ENCODE peak calls at places on chromosomes 12 and 14, in nine cellular contexts. One of them, this sample, is unnamed.

GRCh38 chr12:106954462-106955376 is 988 bp upstream of the TMEM263 start:
- DNase-seq in breast epithelium: no peak
- DNase-seq in pancreas: peak; percentile 83
- DNase-seq in H1: peak; percentile 52
- DNase-seq in keratinocyte: no peak
- DNase-seq in adrenal gland: no peak
- DNase-seq in heart left ventricle: peak; percentile 66
- DNase-seq in fibroblast of lung: peak; percentile 34
- DNase-seq in A549: no peak
- DNase-seq in this sample: peak; percentile 9

GRCh38 chr12:124992874-124993567 is 424 bp upstream of the BRI3BP start:
- DNase-seq in breast epithelium: no peak
- DNase-seq in pancreas: peak; percentile 81
- DNase-seq in H1: peak; percentile 88
- DNase-seq in keratinocyte: peak; percentile 73
- DNase-seq in adrenal gland: no peak
- DNase-seq in heart left ventricle: no peak
- DNase-seq in fibroblast of lung: peak; percentile 49
- DNase-seq in A549: peak; percentile 97
- DNase-seq in this sample: peak; percentile 81

GRCh38 chr12:153080-153746 is 60.7 kb downstream of the SLC6A12 start:
- DNase-seq in breast epithelium: no peak
- DNase-seq in pancreas: peak; percentile 64
- DNase-seq in H1: peak; percentile 89
- DNase-seq in keratinocyte: no peak
- DNase-seq in adrenal gland: peak; percentile 66
- DNase-seq in heart left ventricle: no peak
- DNase-seq in fibroblast of lung: peak; percentile 38
- DNase-seq in A549: peak; percentile 79
- DNase-seq in this sample: peak; percentile 37

GRCh38 chr12:2937500-2937899 is 21.7 kb upstream of the TEAD4 start:
- DNase-seq in breast epithelium: no peak
- DNase-seq in pancreas: no peak
- DNase-seq in H1: no peak
- DNase-seq in keratinocyte: no peak
- DNase-seq in adrenal gland: no peak
- DNase-seq in heart left ventricle: no peak
- DNase-seq in fibroblast of lung: no peak
- DNase-seq in A549: no peak
- DNase-seq in this sample: no peak

GRCh38 chr12:132433641-132434395 is 56.1 kb upstream of the FBRSL1 start:
- DNase-seq in breast epithelium: peak; percentile 69
- DNase-seq in pancreas: peak; percentile 90
- DNase-seq in H1: no peak
- DNase-seq in keratinocyte: no peak
- DNase-seq in adrenal gland: peak; percentile 43
- DNase-seq in heart left ventricle: no peak
- DNase-seq in fibroblast of lung: no peak
- DNase-seq in A549: no peak
- DNase-seq in this sample: no peak

GRCh38 chr14:99872786-99873440 is 79.7 kb downstream of the EML1 start:
- DNase-seq in breast epithelium: no peak
- DNase-seq in pancreas: no peak
- DNase-seq in H1: peak; percentile 44
- DNase-seq in keratinocyte: no peak
- DNase-seq in adrenal gland: no peak
- DNase-seq in heart left ventricle: no peak
- DNase-seq in fibroblast of lung: peak; percentile 12
- DNase-seq in A549: no peak
- DNase-seq in this sample: no peak

GRCh38 chr12:95212576-95212975 is 4.7 kb downstream of the FGD6 start:
- DNase-seq in breast epithelium: no peak
- DNase-seq in pancreas: no peak
- DNase-seq in H1: no peak
- DNase-seq in keratinocyte: no peak
- DNase-seq in adrenal gland: no peak
- DNase-seq in heart left ventricle: no peak
- DNase-seq in fibroblast of lung: peak; percentile 48
- DNase-seq in A549: no peak
- DNase-seq in this sample: no peak

GRCh38 chr14:71485833-71486232 is 446.4 kb upstream of the RGS6 start:
- DNase-seq in breast epithelium: no peak
- DNase-seq in pancreas: no peak
- DNase-seq in H1: no peak
- DNase-seq in keratinocyte: no peak
- DNase-seq in adrenal gland: no peak
- DNase-seq in heart left ventricle: no peak
- DNase-seq in fibroblast of lung: no peak
- DNase-seq in A549: no peak
- DNase-seq in this sample: no peak

DNA sequence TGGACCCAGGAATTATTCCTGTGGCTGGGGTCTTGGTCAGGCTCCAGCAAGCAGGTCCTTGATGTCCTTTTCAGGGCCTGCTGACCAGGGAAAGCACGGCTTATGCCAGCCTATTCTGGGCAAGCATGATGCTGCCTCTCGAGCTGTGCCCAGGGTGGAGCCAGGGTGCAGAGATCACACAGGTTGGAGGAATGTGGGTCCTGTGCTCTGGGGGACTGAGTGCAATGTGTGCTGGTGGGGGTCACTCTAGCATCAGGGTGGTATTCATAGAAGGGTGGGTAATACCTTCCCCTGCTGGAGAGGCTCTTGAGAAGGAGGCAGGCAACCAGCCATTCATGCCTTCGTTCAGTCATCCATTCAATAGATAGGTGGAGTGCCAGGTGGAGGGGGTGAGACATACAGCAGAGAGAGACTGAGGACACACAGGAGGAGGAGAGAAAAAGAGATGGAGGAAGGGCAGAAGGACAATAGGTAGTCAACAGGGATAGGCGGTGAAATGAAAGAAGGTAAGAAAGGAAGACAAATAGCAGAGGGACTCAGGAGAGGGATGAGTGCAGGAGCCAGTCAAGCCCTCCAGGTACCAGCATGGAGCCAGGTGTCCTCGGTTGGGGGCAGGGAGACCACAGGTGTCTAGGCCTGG is 5.1 kb upstream of the ZNF385A start:
- DNase-seq in breast epithelium: no peak
- DNase-seq in pancreas: no peak
- DNase-seq in H1: no peak
- DNase-seq in keratinocyte: no peak
- DNase-seq in adrenal gland: no peak
- DNase-seq in heart left ventricle: no peak
- DNase-seq in fibroblast of lung: no peak
- DNase-seq in A549: no peak
- DNase-seq in this sample: no peak
- H3K4me1 ChIP-seq in breast epithelium: no peaks in the 10 kb centered on the region
- H3K4me1 ChIP-seq in pancreas: no peaks in the 10 kb centered on the region
- H3K4me1 ChIP-seq in H1: peaks cover 67% of the 10 kb centered on the region
- H3K4me1 ChIP-seq in keratinocyte: peaks cover 73% of the 10 kb centered on the region
- H3K4me1 ChIP-seq in adrenal gland: peaks cover 6% of the 10 kb centered on the region
- H3K4me1 ChIP-seq in heart left ventricle: peaks cover 20% of the 10 kb centered on the region
- H3K4me1 ChIP-seq in fibroblast of lung: no peaks in the 10 kb centered on the region
- H3K4me1 ChIP-seq in A549: peaks cover 15% of the 10 kb centered on the region
- H3K4me1 ChIP-seq in this sample: peaks cover 22% of the 10 kb centered on the region

GRCh38 chr12:54033106-54033979 is 493 bp downstream of the HOXC5 start:
- DNase-seq in breast epithelium: no peak
- DNase-seq in pancreas: no peak
- DNase-seq in H1: no peak
- DNase-seq in keratinocyte: no peak
- DNase-seq in adrenal gland: peak; percentile 45
- DNase-seq in heart left ventricle: no peak
- DNase-seq in fibroblast of lung: no peak
- DNase-seq in A549: peak; percentile 53
- DNase-seq in this sample: no peak
- H3K4me3 ChIP-seq in breast epithelium: peak overlapping the region; percentile 45
- H3K4me3 ChIP-seq in pancreas: peak overlapping the region; percentile 16
- H3K4me3 ChIP-seq in H1: no peak overlapping the region
- H3K4me3 ChIP-seq in keratinocyte: peak overlapping the region; percentile 65
- H3K4me3 ChIP-seq in adrenal gland: no peak overlapping the region
- H3K4me3 ChIP-seq in heart left ventricle: peak overlapping the region; percentile 39
- H3K4me3 ChIP-seq in fibroblast of lung: peak overlapping the region; percentile 45
- H3K4me3 ChIP-seq in A549: peak overlapping the region; percentile 56
- H3K4me3 ChIP-seq in this sample: no peak overlapping the region

GRCh38 chr14:34044666-34045306 is 93.9 kb upstream of the EGLN3 start:
- DNase-seq in breast epithelium: no peak
- DNase-seq in pancreas: no peak
- DNase-seq in H1: no peak
- DNase-seq in keratinocyte: no peak
- DNase-seq in adrenal gland: no peak
- DNase-seq in heart left ventricle: no peak
- DNase-seq in fibroblast of lung: no peak
- DNase-seq in A549: no peak
- DNase-seq in this sample: no peak
- H3K4me1 ChIP-seq in breast epithelium: no peaks in the 10 kb centered on the region
- H3K4me1 ChIP-seq in pancreas: no peaks in the 10 kb centered on the region
- H3K4me1 ChIP-seq in H1: no peaks in the 10 kb centered on the region
- H3K4me1 ChIP-seq in keratinocyte: peaks cover 13% of the 10 kb centered on the region
- H3K4me1 ChIP-seq in adrenal gland: no peaks in the 10 kb centered on the region
- H3K4me1 ChIP-seq in heart left ventricle: no peaks in the 10 kb centered on the region
- H3K4me1 ChIP-seq in fibroblast of lung: no peaks in the 10 kb centered on the region
- H3K4me1 ChIP-seq in A549: peaks cover 14% of the 10 kb centered on the region
- H3K4me1 ChIP-seq in this sample: peaks cover 37% of the 10 kb centered on the region

GRCh38 chr12:1918875-1919236 is 404 bp upstream of the CACNA2D4 start:
- DNase-seq in breast epithelium: no peak
- DNase-seq in pancreas: no peak
- DNase-seq in H1: no peak
- DNase-seq in keratinocyte: no peak
- DNase-seq in adrenal gland: peak; percentile 10
- DNase-seq in heart left ventricle: no peak
- DNase-seq in fibroblast of lung: no peak
- DNase-seq in A549: no peak
- DNase-seq in this sample: no peak

GRCh38 chr12:1918081-1918874 is at the start of gene CACNA2D4:
- DNase-seq in breast epithelium: no peak
- DNase-seq in pancreas: peak; percentile 46
- DNase-seq in H1: peak; percentile 47
- DNase-seq in keratinocyte: no peak
- DNase-seq in adrenal gland: peak; percentile 12
- DNase-seq in heart left ventricle: no peak
- DNase-seq in fibroblast of lung: no peak
- DNase-seq in A549: no peak
- DNase-seq in this sample: no peak

GRCh38 chr12:1919284-1919683 is 832 bp upstream of the CACNA2D4 start:
- DNase-seq in breast epithelium: no peak
- DNase-seq in pancreas: no peak
- DNase-seq in H1: no peak
- DNase-seq in keratinocyte: no peak
- DNase-seq in adrenal gland: no peak
- DNase-seq in heart left ventricle: no peak
- DNase-seq in fibroblast of lung: no peak
- DNase-seq in A549: no peak
- DNase-seq in this sample: no peak

GRCh38 chr12:1916396-1917171 is 1.9 kb downstream of the CACNA2D4 start:
- DNase-seq in breast epithelium: no peak
- DNase-seq in pancreas: peak; percentile 60
- DNase-seq in H1: no peak
- DNase-seq in keratinocyte: no peak
- DNase-seq in adrenal gland: peak; percentile 68
- DNase-seq in heart left ventricle: peak; percentile 75
- DNase-seq in fibroblast of lung: no peak
- DNase-seq in A549: no peak
- DNase-seq in this sample: no peak

DNA sequence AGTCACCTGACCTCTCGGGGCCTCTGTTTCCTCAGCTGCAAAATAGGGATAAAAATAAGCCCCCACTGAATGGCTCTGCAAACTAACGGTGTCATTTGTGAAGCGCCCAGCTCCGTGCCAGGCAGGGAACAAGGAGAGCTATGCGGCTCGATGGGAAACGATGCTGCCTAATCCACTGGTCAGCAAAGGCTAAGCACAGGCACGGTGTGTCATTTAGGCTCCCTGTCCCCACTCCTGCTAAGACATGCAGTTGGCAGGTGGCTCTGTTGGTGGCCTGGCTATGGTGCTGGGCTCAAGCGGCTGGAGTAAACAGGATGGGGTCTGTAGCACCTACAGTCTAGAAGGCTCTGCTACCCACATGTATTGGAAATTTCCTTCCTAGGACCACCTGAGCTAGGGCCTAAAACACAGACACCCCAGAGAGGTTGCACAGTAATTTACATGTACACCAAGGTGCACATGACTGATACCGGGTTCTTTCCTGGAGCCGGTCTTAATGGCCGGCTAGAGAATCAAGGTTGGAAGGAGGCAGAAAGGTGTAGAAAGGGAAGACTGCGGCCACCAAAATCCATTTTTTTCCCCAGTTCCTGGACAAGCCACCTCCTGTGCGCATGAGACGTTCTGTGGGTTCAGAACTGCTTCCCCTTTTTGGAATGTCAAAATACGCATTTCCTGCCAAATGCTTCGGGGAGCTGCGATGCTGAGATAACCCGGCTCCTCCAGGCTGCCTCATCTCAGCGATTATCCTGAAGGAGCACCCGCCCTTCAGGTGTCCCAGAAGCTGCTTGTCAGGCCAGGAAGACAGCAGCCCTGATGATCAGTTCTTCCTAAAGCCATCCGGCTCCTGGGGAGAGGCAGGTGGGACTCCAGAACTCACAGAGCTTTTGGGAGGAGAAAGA is 1.0 kb downstream of the CACNA2D4 start:
- DNase-seq in breast epithelium: no peak
- DNase-seq in pancreas: no peak
- DNase-seq in H1: no peak
- DNase-seq in keratinocyte: no peak
- DNase-seq in adrenal gland: peak; percentile 14
- DNase-seq in heart left ventricle: no peak
- DNase-seq in fibroblast of lung: no peak
- DNase-seq in A549: no peak
- DNase-seq in this sample: no peak
- H3K4me3 ChIP-seq in breast epithelium: peak overlapping the region; percentile 31
- H3K4me3 ChIP-seq in pancreas: peak overlapping the region; percentile 25
- H3K4me3 ChIP-seq in H1: no peak overlapping the region
- H3K4me3 ChIP-seq in keratinocyte: no peak overlapping the region
- H3K4me3 ChIP-seq in adrenal gland: no peak overlapping the region
- H3K4me3 ChIP-seq in heart left ventricle: peak overlapping the region; percentile 46
- H3K4me3 ChIP-seq in fibroblast of lung: no peak overlapping the region
- H3K4me3 ChIP-seq in A549: no peak overlapping the region
- H3K4me3 ChIP-seq in this sample: no peak overlapping the region

GRCh38 chr14:96511146-96511545 is 9.0 kb downstream of the PAPOLA start:
- DNase-seq in breast epithelium: no peak
- DNase-seq in pancreas: no peak
- DNase-seq in H1: no peak
- DNase-seq in keratinocyte: no peak
- DNase-seq in adrenal gland: no peak
- DNase-seq in heart left ventricle: no peak
- DNase-seq in fibroblast of lung: no peak
- DNase-seq in A549: no peak
- DNase-seq in this sample: no peak
- H3K4me1 ChIP-seq in breast epithelium: peaks cover 10% of the 10 kb centered on the region
- H3K4me1 ChIP-seq in pancreas: peaks cover 74% of the 10 kb centered on the region
- H3K4me1 ChIP-seq in H1: peaks cover 4% of the 10 kb centered on the region
- H3K4me1 ChIP-seq in keratinocyte: peaks cover 6% of the 10 kb centered on the region
- H3K4me1 ChIP-seq in adrenal gland: peaks cover 89% of the 10 kb centered on the region
- H3K4me1 ChIP-seq in heart left ventricle: peaks cover 94% of the 10 kb centered on the region
- H3K4me1 ChIP-seq in fibroblast of lung: no peaks in the 10 kb centered on the region
- H3K4me1 ChIP-seq in A549: peaks cover 78% of the 10 kb centered on the region
- H3K4me1 ChIP-seq in this sample: peaks cover 70% of the 10 kb centered on the region

GRCh38 chr12:108649126-108649525 is 15.4 kb upstream of the SELPLG start:
- DNase-seq in breast epithelium: no peak
- DNase-seq in pancreas: no peak
- DNase-seq in H1: no peak
- DNase-seq in keratinocyte: no peak
- DNase-seq in adrenal gland: no peak
- DNase-seq in heart left ventricle: no peak
- DNase-seq in fibroblast of lung: peak; percentile 89
- DNase-seq in A549: no peak
- DNase-seq in this sample: no peak
- H3K4me3 ChIP-seq in breast epithelium: no peak overlapping the region
- H3K4me3 ChIP-seq in pancreas: no peak overlapping the region
- H3K4me3 ChIP-seq in H1: no peak overlapping the region
- H3K4me3 ChIP-seq in keratinocyte: no peak overlapping the region
- H3K4me3 ChIP-seq in adrenal gland: no peak overlapping the region
- H3K4me3 ChIP-seq in heart left ventricle: no peak overlapping the region
- H3K4me3 ChIP-seq in fibroblast of lung: no peak overlapping the region
- H3K4me3 ChIP-seq in A549: no peak overlapping the region
- H3K4me3 ChIP-seq in this sample: no peak overlapping the region

This sample was measured in CD8-positive, alpha-beta memory T cell.